ENCODE peak calls at places on chromosomes 16 and 17, in six cellular contexts. T, K, C, V, I and H are unnamed samples.

GRCh38 chr17:882827-883585 is 96.6 kb downstream of the NXN start:
- DNase-seq in T (no peak), K (peak; percentile 41), C (no peak), V (peak; percentile 61), I (no peak), H (no peak)

GRCh38 chr17:65554568-65555223 is 6.8 kb downstream of the AXIN2 start:
- DNase-seq in T (no peak), K (no peak), C (no peak), V (no peak), I (no peak), H (no peak)

GRCh38 chr16:86925067-86925791 is 346.9 kb downstream of the FOXL1 start:
- DNase-seq in T (no peak), K (peak; percentile 62), C (no peak), V (peak; percentile 91), I (no peak), H (no peak)

GRCh38 chr17:65564793-65565192 is 3.3 kb upstream of the AXIN2 start:
- DNase-seq in T (no peak), K (peak; percentile 30), C (no peak), V (no peak), I (no peak), H (peak; percentile 9)

GRCh38 chr16:24999088-24999670 is 16.0 kb downstream of the ARHGAP17 start:
- DNase-seq in T (no peak), K (no peak), C (no peak), V (no peak), I (no peak), H (no peak)

GRCh38 chr16:62225675-62226074 is 189.4 kb upstream of the CDH8 start:
- DNase-seq in T (peak; percentile 3), K (peak; percentile 7), C (peak; percentile 30), V (no peak), I (no peak), H (no peak)

GRCh38 chr17:6953689-6954088 is 42.2 kb upstream of the ALOX12 start:
- DNase-seq in T (no peak), K (no peak), C (no peak), V (no peak), I (no peak), H (no peak)

GRCh38 chr17:75601057-75601987 is 13.7 kb downstream of the MYO15B start:
- DNase-seq in T (peak; percentile 64), K (peak; percentile 30), C (no peak), V (peak; percentile 63), I (peak; percentile 31), H (no peak)

GRCh38 chr16:24753437-24753836 is 24.0 kb downstream of the TNRC6A start:
- DNase-seq in T (peak; percentile 18), K (no peak), C (no peak), V (no peak), I (no peak), H (no peak)

GRCh38 chr16:19860146-19861030 is 24.3 kb downstream of the GPRC5B start:
- DNase-seq in T (no peak), K (no peak), C (no peak), V (no peak), I (no peak), H (no peak)